ENCODE peak calls at places on chromosomes 3 and 15, in four cellular contexts. Z is K562, F is HCT116, N is HepG2. V is an unnamed sample. For H3K27me3, the result is how much of the 10 kb centered on the place peaks cover.

GRCh38 chr15:33226559-33227181 is 32.2 kb upstream of the FMN1 start:
- DNase-seq in Z (peak), F (peak), N (no peak), V (no peak)

GRCh38 chr3:69967156-69967555 is 32.4 kb upstream of the SAMMSON start:
- DNase-seq in Z (no peak), F (no peak), N (no peak), V (no peak)

GRCh38 chr3:118972974-118973373 is 61.7 kb downstream of the IGSF11 start:
- DNase-seq in Z (no peak), F (no peak), N (no peak), V (no peak)

GRCh38 chr15:35912196-35912595 is 366.2 kb upstream of the DPH6 start:
- DNase-seq in Z (no peak), F (no peak), N (no peak), V (no peak)

GRCh38 chr3:153977148-153977547 is 144.0 kb upstream of the ARHGEF26 start:
- DNase-seq in Z (no peak), F (no peak), N (no peak), V (no peak)

GRCh38 chr3:49720383-49721164 is 1.1 kb upstream of the AMIGO3 start:
- DNase-seq in Z (no peak), F (no peak), N (no peak), V (no peak)

GRCh38 chr3:159787191-159787590 is 201.4 kb upstream of the IL12A start:
- DNase-seq in Z (no peak), F (peak), N (peak), V (no peak)

GRCh38 chr15:74758736-74759135 is 10.1 kb downstream of the CYP1A2 start:
- DNase-seq in Z (no peak), F (no peak), N (no peak), V (no peak)

GRCh38 chr15:90872481-90873184 is 4.2 kb downstream of the FURIN start:
- DNase-seq in Z (peak), F (no peak), N (peak), V (no peak)

GRCh38 chr15:60179786-60180391 is 175.8 kb downstream of the FOXB1 start:
- DNase-seq in Z (peak), F (peak), N (peak), V (peak)

GRCh38 chr3:124783696-124784095 is 53.4 kb downstream of the UMPS start:
- DNase-seq in Z (no peak), F (no peak), N (no peak), V (no peak)

GRCh38 chr15:78996876-78997275 is 52.0 kb upstream of the CTSH start:
- DNase-seq in Z (no peak), F (no peak), N (peak), V (no peak)

GRCh38 chr3:57706462-57706861 is 13.6 kb upstream of the DENND6A start:
- DNase-seq in Z (no peak), F (peak), N (no peak), V (no peak)

GRCh38 chr15:31034152-31034551 is 42.7 kb upstream of the MTMR10 start:
- DNase-seq in Z (no peak), F (no peak), N (no peak), V (no peak)

GRCh38 chr15:88657326-88658069 is 18.7 kb downstream of the ISG20 start:
- DNase-seq in Z (peak), F (peak), N (no peak), V (no peak)

GRCh38 chr3:31268868-31269267 is 263.9 kb upstream of the STT3B start:
- DNase-seq in Z (no peak), F (no peak), N (no peak), V (no peak)

GRCh38 chr3:108022316-108023150 is 68.3 kb downstream of the CD47 start:
- DNase-seq in Z (no peak), F (no peak), N (no peak), V (no peak)

GRCh38 chr3:50297896-50298725 is 1.1 kb downstream of the HYAL3 start:
- DNase-seq in Z (peak), F (no peak), N (no peak), V (no peak)

GRCh38 chr3:129936757-129937156 is 37.8 kb upstream of the TRH start:
- DNase-seq in Z (peak), F (no peak), N (peak), V (no peak)

GRCh38 chr3:195773956-195774537 is 37.7 kb downstream of the MUC4 start:
- DNase-seq in Z (no peak), F (no peak), N (no peak), V (no peak)

GRCh38 chr15:83206971-83207621 is 527 bp downstream of the HDGFL3 start:
- DNase-seq in Z (peak), F (no peak), N (no peak), V (peak)

GRCh38 chr3:147423601-147424324 is 14.6 kb downstream of the ZIC1 start:
- DNase-seq in Z (no peak), F (no peak), N (no peak), V (no peak)

GRCh38 chr15:101526442-101526841 is 36.9 kb upstream of the PCSK6 start:
- DNase-seq in Z (no peak), F (no peak), N (no peak), V (no peak)

GRCh38 chr3:112604536-112604935 is 36.4 kb downstream of the CCDC80 start:
- DNase-seq in Z (no peak), F (no peak), N (no peak), V (no peak)

GRCh38 chr3:56761887-56762605 is 39.7 kb downstream of the ARHGEF3 start:
- DNase-seq in Z (no peak), F (no peak), N (no peak), V (no peak)

GRCh38 chr3:73144276-73144675 is 82.8 kb downstream of the EBLN2 start:
- DNase-seq in Z (no peak), F (no peak), N (no peak), V (no peak)

GRCh38 chr15:94070341-94071275 is 160.8 kb upstream of the MCTP2 start:
- DNase-seq in Z (no peak), F (no peak), N (no peak), V (no peak)

DNA sequence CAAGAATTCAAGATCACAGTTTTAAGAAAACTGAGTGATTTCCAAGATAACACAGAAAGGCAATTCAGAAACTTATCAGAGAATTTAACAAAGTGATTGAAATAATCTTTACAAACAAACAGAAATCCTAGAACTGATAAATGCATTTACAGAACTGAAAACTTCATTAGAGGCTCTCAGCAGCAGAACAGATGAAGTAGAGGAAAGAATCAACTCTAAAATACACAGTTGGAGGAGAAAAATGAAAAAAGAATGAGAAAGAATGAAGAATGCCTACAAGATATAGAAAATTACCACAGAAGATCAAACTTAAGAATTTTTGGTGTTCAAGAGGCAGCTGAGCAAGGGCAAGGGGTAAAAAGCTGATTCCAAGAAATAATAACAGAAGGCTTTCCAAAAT is 168.8 kb downstream of the POLR2M start:
- DNase-seq in Z (no peak), F (no peak), N (no peak), V (no peak)
- H3K9ac ChIP-seq in Z (no peak), F (no peak), N (no peak), V (no peak)

DNA sequence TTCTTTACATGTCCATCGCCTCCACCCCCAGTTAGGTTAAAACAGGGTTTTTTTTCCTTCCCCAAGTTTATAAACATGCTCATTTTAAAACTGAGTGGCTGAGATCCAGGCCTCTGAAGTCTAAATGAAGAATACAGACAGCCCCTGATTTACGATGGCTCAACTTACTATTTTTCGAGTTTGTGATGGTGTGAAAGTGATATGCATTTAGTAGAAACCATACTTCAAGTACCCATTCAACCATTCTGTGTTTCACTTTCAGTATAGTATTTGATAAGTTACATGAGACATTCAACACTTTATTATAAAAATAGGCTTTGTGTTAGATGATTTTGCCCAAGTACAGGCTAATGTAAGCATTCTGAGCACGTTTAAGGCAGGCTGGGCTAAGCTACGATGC is 30.5 kb upstream of the GNB5 start:
- DNase-seq in Z (no peak), F (no peak), N (no peak), V (no peak)
- TF ChIP-seq YY1 in Z (no peak), F (no peak), N (no peak), V (no peak)

GRCh38 chr3:13515786-13516783 is 32.8 kb upstream of the FBLN2 start:
- DNase-seq in Z (no peak), F (no peak), N (no peak), V (no peak)
- H3K27me3 ChIP-seq in Z (half or more), F (under half), N (half or more), V (under half)

GRCh38 chr15:67839929-67840746 is at the start of gene RNU6-1:
- DNase-seq in Z (peak), F (peak), N (peak), V (no peak)

GRCh38 chr15:67836955-67837354 is 2.9 kb downstream of the RNU6-1 start:
- DNase-seq in Z (no peak), F (no peak), N (no peak), V (no peak)

GRCh38 chr15:67840747-67841634 is 1.1 kb upstream of the RNU6-1 start:
- DNase-seq in Z (peak), F (no peak), N (peak), V (no peak)

GRCh38 chr15:67838789-67839332 is 984 bp downstream of the RNU6-1 start:
- DNase-seq in Z (no peak), F (no peak), N (peak), V (no peak)

GRCh38 chr15:67839358-67839928 is 402 bp downstream of the RNU6-1 start:
- DNase-seq in Z (peak), F (peak), N (peak), V (no peak)
- H3K9ac ChIP-seq in Z (peak), F (peak), N (peak), V (peak)

DNA sequence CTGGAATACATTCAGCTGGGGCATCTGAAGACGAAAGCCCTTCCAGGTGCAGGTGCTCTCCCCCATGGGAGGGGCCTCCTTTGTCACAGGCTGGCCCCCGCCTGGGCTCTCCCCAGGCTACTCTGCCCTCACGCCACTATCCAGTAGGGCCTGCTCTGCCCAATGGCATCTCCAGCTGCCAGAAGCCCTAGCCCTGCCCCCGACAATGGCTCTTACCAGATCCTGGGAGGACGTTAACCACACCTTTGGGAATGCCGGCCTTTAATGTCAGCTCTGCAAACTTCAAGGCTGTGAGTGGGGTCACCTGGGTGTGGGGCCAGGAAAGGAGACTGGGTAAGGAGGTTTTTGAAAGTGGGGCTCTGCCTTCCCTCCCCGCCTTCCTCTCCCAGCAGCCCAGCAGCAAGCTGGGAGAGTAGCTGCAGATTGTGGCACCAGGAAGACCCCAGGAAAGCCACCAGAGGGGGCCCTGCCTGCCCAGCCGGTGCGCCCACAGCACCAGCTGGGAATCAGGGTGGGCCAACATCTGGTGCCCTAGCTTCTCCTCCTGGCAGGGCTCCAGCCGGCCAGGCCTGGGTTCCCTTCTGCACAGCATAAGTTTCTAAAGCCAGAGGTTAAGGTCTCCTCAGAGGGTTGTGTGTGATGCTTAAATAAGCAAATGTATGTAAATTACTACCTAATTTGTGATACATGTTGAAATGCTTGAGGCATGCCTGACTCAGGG is 40.4 kb upstream of the SLC41A3 start:
- DNase-seq in Z (no peak), F (no peak), N (no peak), V (no peak)
- TF ChIP-seq YY1 in Z (no peak), F (no peak), N (no peak), V (no peak)

V was measured in NT2/D1.